ENCODE peak calls at places on chromosomes 7 and 10, in six cellular contexts. One of them, this sample, is unnamed.

GRCh38 chr10:49653530-49653929 is 25.9 kb upstream of the C10orf53 start:
- DNase-seq in psoas muscle: no peak
- DNase-seq in body of pancreas: no peak
- DNase-seq in lower lobe of right lung: no peak
- DNase-seq in NCI-H1105: no peak
- DNase-seq in frontal cortex: no peak
- DNase-seq in this sample: no peak

GRCh38 chr7:706721-707120 is 19.8 kb upstream of the DNAAF5 start:
- DNase-seq in psoas muscle: no peak
- DNase-seq in body of pancreas: no peak
- DNase-seq in lower lobe of right lung: peak; percentile 45
- DNase-seq in NCI-H1105: no peak
- DNase-seq in frontal cortex: no peak
- DNase-seq in this sample: no peak

GRCh38 chr7:148397985-148398384 is 192.6 kb upstream of the C7orf33 start:
- DNase-seq in psoas muscle: no peak
- DNase-seq in body of pancreas: no peak
- DNase-seq in lower lobe of right lung: no peak
- DNase-seq in NCI-H1105: no peak
- DNase-seq in frontal cortex: no peak
- DNase-seq in this sample: no peak

GRCh38 chr7:80611779-80612178 is 26.7 kb upstream of the CD36 start:
- DNase-seq in psoas muscle: peak; percentile 50
- DNase-seq in body of pancreas: peak; percentile 89
- DNase-seq in lower lobe of right lung: peak; percentile 50
- DNase-seq in NCI-H1105: peak; percentile 61
- DNase-seq in frontal cortex: no peak
- DNase-seq in this sample: peak; percentile 81

GRCh38 chr7:141697211-141697871 is 4.6 kb downstream of the DENND11 start:
- DNase-seq in psoas muscle: no peak
- DNase-seq in body of pancreas: peak; percentile 54
- DNase-seq in lower lobe of right lung: no peak
- DNase-seq in NCI-H1105: no peak
- DNase-seq in frontal cortex: no peak
- DNase-seq in this sample: no peak

GRCh38 chr7:74544706-74545469 is 91.2 kb downstream of the GTF2IRD1 start:
- DNase-seq in psoas muscle: no peak
- DNase-seq in body of pancreas: peak; percentile 79
- DNase-seq in lower lobe of right lung: peak; percentile 56
- DNase-seq in NCI-H1105: no peak
- DNase-seq in frontal cortex: no peak
- DNase-seq in this sample: peak; percentile 81

GRCh38 chr10:3542185-3542611 is 242.8 kb downstream of the KLF6 start:
- DNase-seq in psoas muscle: no peak
- DNase-seq in body of pancreas: no peak
- DNase-seq in lower lobe of right lung: no peak
- DNase-seq in NCI-H1105: no peak
- DNase-seq in frontal cortex: no peak
- DNase-seq in this sample: no peak

GRCh38 chr10:125871341-125871740 is 9.8 kb downstream of the DHX32 start:
- DNase-seq in psoas muscle: no peak
- DNase-seq in body of pancreas: no peak
- DNase-seq in lower lobe of right lung: no peak
- DNase-seq in NCI-H1105: no peak
- DNase-seq in frontal cortex: no peak
- DNase-seq in this sample: no peak

GRCh38 chr10:48309711-48310226 is 3.3 kb downstream of the MAPK8 start:
- DNase-seq in psoas muscle: no peak
- DNase-seq in body of pancreas: no peak
- DNase-seq in lower lobe of right lung: no peak
- DNase-seq in NCI-H1105: no peak
- DNase-seq in frontal cortex: no peak
- DNase-seq in this sample: peak; percentile 89

GRCh38 chr7:111108526-111108925 is 17.6 kb downstream of the LRRN3 start:
- DNase-seq in psoas muscle: no peak
- DNase-seq in body of pancreas: no peak
- DNase-seq in lower lobe of right lung: no peak
- DNase-seq in NCI-H1105: peak; percentile 42
- DNase-seq in frontal cortex: no peak
- DNase-seq in this sample: no peak

GRCh38 chr7:85226401-85227085 is 39.7 kb upstream of the SEMA3D start:
- DNase-seq in psoas muscle: no peak
- DNase-seq in body of pancreas: no peak
- DNase-seq in lower lobe of right lung: no peak
- DNase-seq in NCI-H1105: no peak
- DNase-seq in frontal cortex: no peak
- DNase-seq in this sample: no peak

GRCh38 chr7:3432916-3433315 is 131.9 kb downstream of the SDK1 start:
- DNase-seq in psoas muscle: no peak
- DNase-seq in body of pancreas: no peak
- DNase-seq in lower lobe of right lung: no peak
- DNase-seq in NCI-H1105: no peak
- DNase-seq in frontal cortex: no peak
- DNase-seq in this sample: no peak

GRCh38 chr7:135745702-135746312 is 2.8 kb downstream of the FAM180A start:
- DNase-seq in psoas muscle: peak; percentile 68
- DNase-seq in body of pancreas: peak; percentile 41
- DNase-seq in lower lobe of right lung: no peak
- DNase-seq in NCI-H1105: no peak
- DNase-seq in frontal cortex: no peak
- DNase-seq in this sample: peak; percentile 5

GRCh38 chr10:47243356-47243755 is 56.6 kb upstream of the GDF10 start:
- DNase-seq in psoas muscle: no peak
- DNase-seq in body of pancreas: no peak
- DNase-seq in lower lobe of right lung: no peak
- DNase-seq in NCI-H1105: no peak
- DNase-seq in frontal cortex: no peak
- DNase-seq in this sample: no peak

GRCh38 chr10:113945075-113945686 is 90.7 kb downstream of the NHLRC2 start:
- DNase-seq in psoas muscle: no peak
- DNase-seq in body of pancreas: peak; percentile 44
- DNase-seq in lower lobe of right lung: peak; percentile 55
- DNase-seq in NCI-H1105: no peak
- DNase-seq in frontal cortex: no peak
- DNase-seq in this sample: peak; percentile 94

GRCh38 chr10:114030140-114030539 is 13.5 kb upstream of the ADRB1 start:
- DNase-seq in psoas muscle: no peak
- DNase-seq in body of pancreas: no peak
- DNase-seq in lower lobe of right lung: no peak
- DNase-seq in NCI-H1105: no peak
- DNase-seq in frontal cortex: no peak
- DNase-seq in this sample: no peak

GRCh38 chr7:20095441-20095840 is 121.7 kb downstream of the MACC1 start:
- DNase-seq in psoas muscle: no peak
- DNase-seq in body of pancreas: no peak
- DNase-seq in lower lobe of right lung: no peak
- DNase-seq in NCI-H1105: no peak
- DNase-seq in frontal cortex: no peak
- DNase-seq in this sample: no peak

GRCh38 chr10:68560201-68560915 is at the start of gene TET1:
- DNase-seq in psoas muscle: peak; percentile 70
- DNase-seq in body of pancreas: peak; percentile 66
- DNase-seq in lower lobe of right lung: no peak
- DNase-seq in NCI-H1105: peak; percentile 21
- DNase-seq in frontal cortex: peak; percentile 57
- DNase-seq in this sample: no peak

GRCh38 chr10:1358860-1359598 is 302.8 kb downstream of the WDR37 start:
- DNase-seq in psoas muscle: no peak
- DNase-seq in body of pancreas: no peak
- DNase-seq in lower lobe of right lung: no peak
- DNase-seq in NCI-H1105: no peak
- DNase-seq in frontal cortex: no peak
- DNase-seq in this sample: no peak

GRCh38 chr10:124268976-124269375 is 149.7 kb downstream of the OAT start:
- DNase-seq in psoas muscle: peak; percentile 15
- DNase-seq in body of pancreas: no peak
- DNase-seq in lower lobe of right lung: peak; percentile 22
- DNase-seq in NCI-H1105: no peak
- DNase-seq in frontal cortex: no peak
- DNase-seq in this sample: no peak

GRCh38 chr7:28430626-28431025 is 18.3 kb downstream of the CREB5 start:
- DNase-seq in psoas muscle: no peak
- DNase-seq in body of pancreas: no peak
- DNase-seq in lower lobe of right lung: no peak
- DNase-seq in NCI-H1105: no peak
- DNase-seq in frontal cortex: no peak
- DNase-seq in this sample: no peak

This sample was measured in small intestine.